ENCODE peak calls at places on chromosome 10, in four cellular contexts. O is uterus; V is CD4-positive, CD25-positive, alpha-beta regulatory T cell; Y is testis. T is an unnamed sample.

GRCh38 chr10:100148353-100149211 is 37.2 kb downstream of the ERLIN1 start:
- DNase-seq in Y (no peak), V (no peak), O (no peak), T (no peak)

GRCh38 chr10:1396236-1396635 is 340.1 kb downstream of the WDR37 start:
- DNase-seq in O (no peak), V (no peak), Y (peak; percentile 1), T (no peak)

GRCh38 chr10:62352356-62352963 is 21.7 kb upstream of the ZNF365 start:
- DNase-seq in Y (no peak), V (no peak), O (no peak), T (no peak)

GRCh38 chr10:88461426-88461825 is 121.7 kb downstream of the RNLS start:
- DNase-seq in O (no peak), Y (no peak), V (no peak), T (no peak)

GRCh38 chr10:43595739-43596298 is 10.4 kb upstream of the ZNF485 start:
- DNase-seq in Y (no peak), O (no peak), V (no peak), T (no peak)

GRCh38 chr10:23173549-23174074 is 18.5 kb upstream of the PTF1A start:
- DNase-seq in V (no peak), O (no peak), Y (no peak), T (no peak)

GRCh38 chr10:13392701-13393100 is 44.6 kb upstream of the SEPHS1 start:
- DNase-seq in O (no peak), Y (no peak), V (no peak), T (no peak)

GRCh38 chr10:6134099-6134880 is 45.5 kb downstream of the RBM17 start:
- DNase-seq in Y (no peak), O (no peak), V (no peak), T (no peak)

GRCh38 chr10:65365878-65366277 is 1560.0 kb upstream of the LRRTM3 start:
- DNase-seq in V (no peak), O (no peak), Y (no peak), T (no peak)

GRCh38 chr10:124693396-124693795 is 50.8 kb downstream of the FAM53B start:
- DNase-seq in O (no peak), V (no peak), Y (no peak), T (no peak)

GRCh38 chr10:97849491-97850402 is at the start of gene GOLGA7B:
- DNase-seq in V (peak; percentile 58), Y (peak; percentile 39), O (no peak), T (peak; percentile 59)

GRCh38 chr10:76456190-76456589 is 1024.8 kb downstream of the LRMDA start:
- DNase-seq in O (peak; percentile 64), Y (no peak), V (no peak), T (no peak)

GRCh38 chr10:127755758-127756157 is 18.8 kb downstream of the FOXI2 start:
- DNase-seq in Y (no peak), O (no peak), V (no peak), T (no peak)

GRCh38 chr10:94240901-94241300 is 121.8 kb downstream of the NOC3L start:
- DNase-seq in V (no peak), O (no peak), Y (no peak), T (no peak)

GRCh38 chr10:91206427-91206826 is 14.0 kb upstream of the PCGF5 start:
- DNase-seq in O (no peak), V (no peak), Y (no peak), T (no peak)

GRCh38 chr10:66455304-66455703 is 470.5 kb upstream of the LRRTM3 start:
- DNase-seq in Y (peak; percentile 18), O (no peak), V (no peak), T (no peak)

GRCh38 chr10:124092270-124093075 is 925 bp downstream of the CHST15 start:
- DNase-seq in Y (peak; percentile 52), V (no peak), O (peak; percentile 49), T (no peak)

GRCh38 chr10:59033622-59034021 is 142.8 kb upstream of the PHYHIPL start:
- DNase-seq in Y (no peak), V (no peak), O (no peak), T (no peak)

GRCh38 chr10:35271086-35271834 is 65.0 kb upstream of the CCNY start:
- DNase-seq in O (no peak), Y (no peak), V (no peak), T (no peak)

GRCh38 chr10:24706479-24707118 is 17.1 kb downstream of the ARHGAP21 start:
- DNase-seq in V (no peak), O (peak; percentile 33), Y (peak; percentile 24), T (peak; percentile 14)

GRCh38 chr10:62866451-62866850 is 50.3 kb upstream of the EGR2 start:
- DNase-seq in V (no peak), O (no peak), Y (no peak), T (no peak)

GRCh38 chr10:124886195-124886594 is 55.7 kb upstream of the ZRANB1 start:
- DNase-seq in V (no peak), Y (no peak), O (no peak), T (no peak)

GRCh38 chr10:90751107-90751997 is 106.5 kb downstream of the HTR7 start:
- DNase-seq in V (no peak), O (no peak), Y (peak; percentile 52), T (peak; percentile 17)

GRCh38 chr10:17645591-17646345 is 1.8 kb downstream of the STAM start:
- DNase-seq in Y (no peak), O (no peak), V (no peak), T (no peak)

GRCh38 chr10:131822694-131823245 is 78.0 kb upstream of the PPP2R2D start:
- DNase-seq in Y (peak; percentile 10), O (no peak), V (no peak), T (peak; percentile 17)

GRCh38 chr10:8058274-8059111 is 4.0 kb downstream of the GATA3 start:
- DNase-seq in O (no peak), V (no peak), Y (no peak), T (no peak)

GRCh38 chr10:110822708-110823291 is 48.9 kb upstream of the PDCD4 start:
- DNase-seq in Y (no peak), V (no peak), O (no peak), T (no peak)

GRCh38 chr10:101112799-101113594 is 18.1 kb upstream of the TLX1 start:
- DNase-seq in V (no peak), O (no peak), Y (no peak), T (no peak)

GRCh38 chr10:97234403-97234802 is 48.6 kb upstream of the SLIT1 start:
- DNase-seq in V (no peak), O (no peak), Y (no peak), T (no peak)

GRCh38 chr10:120969219-120969645 is 118.1 kb downstream of the WDR11 start:
- DNase-seq in V (no peak), O (no peak), Y (no peak), T (no peak)

GRCh38 chr10:77308084-77308732 is 329.4 kb downstream of the KCNMA1 start:
- DNase-seq in O (peak; percentile 43), V (no peak), Y (peak; percentile 19), T (no peak)

GRCh38 chr10:125008689-125009579 is 67.0 kb downstream of the ZRANB1 start:
- DNase-seq in O (no peak), Y (no peak), V (no peak), T (no peak)

GRCh38 chr10:95414844-95415545 is 124.2 kb upstream of the PDLIM1 start:
- DNase-seq in V (no peak), Y (no peak), O (no peak), T (no peak)

GRCh38 chr10:95416973-95417372 is 126.2 kb upstream of the PDLIM1 start:
- DNase-seq in Y (no peak), O (no peak), V (no peak), T (no peak)

GRCh38 chr10:95415631-95416031 is 124.8 kb upstream of the PDLIM1 start:
- DNase-seq in O (no peak), Y (no peak), V (no peak), T (no peak)

GRCh38 chr10:95414016-95414830 is 123.4 kb upstream of the PDLIM1 start:
- DNase-seq in V (no peak), O (no peak), Y (no peak), T (no peak)

GRCh38 chr10:95416270-95416669 is 125.5 kb upstream of the PDLIM1 start:
- DNase-seq in Y (no peak), O (no peak), V (no peak), T (no peak)
- H3K27ac ChIP-seq in Y (no peak overlapping the region), O (peak overlapping the region; percentile 93), V (no peak overlapping the region), T (no peak overlapping the region)

DNA sequence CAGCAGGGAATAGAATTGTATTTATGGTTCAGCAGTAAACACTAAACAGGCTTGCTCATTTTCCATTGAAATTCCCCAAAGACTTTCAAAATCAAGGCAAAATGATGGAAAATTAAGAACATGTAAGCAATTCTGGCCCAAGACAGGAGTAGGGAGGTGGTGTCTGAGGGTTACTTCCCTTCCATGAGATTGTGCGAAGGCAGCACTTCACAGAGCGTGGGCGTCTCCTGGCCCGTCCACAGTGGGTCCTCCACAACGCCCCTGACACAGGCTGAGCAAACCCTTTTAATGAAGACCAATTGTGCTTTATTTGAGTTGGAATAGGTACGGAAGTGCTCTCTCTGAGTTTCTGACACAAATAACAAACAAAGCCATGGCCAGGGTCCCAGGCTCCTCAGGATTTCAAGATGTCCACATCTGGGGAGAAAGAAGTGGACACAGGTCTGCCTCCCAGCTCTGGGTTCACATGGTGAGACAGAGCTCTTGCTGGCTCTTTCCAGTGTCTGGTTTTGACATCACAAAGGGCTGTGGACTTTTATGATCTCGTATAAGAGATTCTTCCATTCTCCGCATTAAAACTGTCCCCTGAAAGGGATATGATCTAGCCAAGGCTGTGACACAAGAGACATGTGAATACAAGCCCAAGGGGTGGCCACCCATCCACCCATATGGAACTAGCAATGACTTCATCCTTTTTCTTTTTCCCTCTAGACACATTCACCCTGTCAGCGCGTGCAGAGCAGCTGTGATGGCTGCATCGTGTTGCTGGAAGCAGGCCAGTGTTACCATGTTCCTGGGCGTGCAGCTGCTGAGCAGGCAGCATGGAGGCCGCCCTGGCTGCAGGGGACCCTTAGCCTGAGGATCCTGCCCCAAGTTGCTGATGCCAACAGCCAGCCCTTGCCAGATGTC is 145.7 kb downstream of the ADAM12 start:
- DNase-seq in O (peak; percentile 52), Y (peak; percentile 57), V (no peak), T (no peak)
- H3K27ac ChIP-seq in O (peak overlapping the region; percentile 8), Y (peak overlapping the region; percentile 41), V (no peak overlapping the region), T (no peak overlapping the region)

GRCh38 chr10:30527623-30528426 is 93.8 kb downstream of the MAP3K8 start:
- DNase-seq in Y (no peak), V (no peak), O (no peak), T (no peak)

GRCh38 chr10:30531751-30532530 is 97.6 kb downstream of the LYZL2 start:
- DNase-seq in V (no peak), O (no peak), Y (no peak), T (no peak)

GRCh38 chr10:30534465-30535144 is 94.9 kb downstream of the LYZL2 start:
- DNase-seq in Y (peak; percentile 89), V (peak; percentile 58), O (peak; percentile 81), T (peak; percentile 57)

GRCh38 chr10:30528427-30528782 is 94.4 kb downstream of the MAP3K8 start:
- DNase-seq in Y (no peak), V (no peak), O (no peak), T (no peak)

GRCh38 chr10:30529373-30529998 is 95.5 kb downstream of the MAP3K8 start:
- DNase-seq in Y (peak; percentile 67), V (peak; percentile 61), O (peak; percentile 27), T (peak; percentile 64)
- H3K27ac ChIP-seq in Y (no peak overlapping the region), V (peak overlapping the region; percentile 89), O (no peak overlapping the region), T (peak overlapping the region; percentile 89)

GRCh38 chr10:44989621-44990301 is 11.0 kb upstream of the ZNF22 start:
- DNase-seq in Y (peak; percentile 13), O (peak; percentile 20), V (no peak), T (no peak)

GRCh38 chr10:44988957-44989620 is 10.5 kb upstream of the DEPP1 start:
- DNase-seq in O (peak; percentile 11), V (no peak), Y (no peak), T (no peak)

GRCh38 chr10:44990965-44991364 is 9.8 kb upstream of the ZNF22 start:
- DNase-seq in Y (no peak), V (no peak), O (no peak), T (no peak)

GRCh38 chr10:44991571-44991970 is 9.2 kb upstream of the ZNF22 start:
- DNase-seq in Y (peak; percentile 55), O (peak; percentile 64), V (no peak), T (no peak)

GRCh38 chr10:44990302-44990655 is 10.4 kb upstream of the ZNF22 start:
- DNase-seq in O (no peak), Y (peak; percentile 64), V (no peak), T (no peak)
- H3K27ac ChIP-seq in O (peak overlapping the region; percentile 10), Y (no peak overlapping the region), V (no peak overlapping the region), T (no peak overlapping the region)